ENCODE peak calls at places on chromosome 4, in ten cellular contexts. One of them, this sample, is unnamed.

GRCh38 chr4:53598901-53599300 is 7.6 kb upstream of the LNX1 start:
- DNase-seq in body of pancreas: no peak
- DNase-seq in uterus: no peak
- DNase-seq in K562: no peak
- DNase-seq in GM12865: no peak
- DNase-seq in BJ: no peak
- DNase-seq in bronchial epithelial cell: peak; percentile 40
- DNase-seq in brain microvascular endothelial cell: peak; percentile 55
- DNase-seq in cardiac muscle cell: peak; percentile 29
- DNase-seq in colonic mucosa: peak; percentile 53
- DNase-seq in this sample: no peak

GRCh38 chr4:147582386-147583077 is 34.7 kb upstream of the TMEM184C start:
- DNase-seq in colonic mucosa: no peak
- DNase-seq in GM12865: no peak
- DNase-seq in cardiac muscle cell: no peak
- DNase-seq in K562: no peak
- DNase-seq in bronchial epithelial cell: peak; percentile 97
- DNase-seq in brain microvascular endothelial cell: peak; percentile 18
- DNase-seq in uterus: no peak
- DNase-seq in BJ: no peak
- DNase-seq in body of pancreas: no peak
- DNase-seq in this sample: no peak

GRCh38 chr4:54779797-54780196 is 122.0 kb downstream of the KIT start:
- DNase-seq in cardiac muscle cell: no peak
- DNase-seq in brain microvascular endothelial cell: no peak
- DNase-seq in bronchial epithelial cell: no peak
- DNase-seq in K562: no peak
- DNase-seq in GM12865: no peak
- DNase-seq in colonic mucosa: no peak
- DNase-seq in uterus: no peak
- DNase-seq in BJ: no peak
- DNase-seq in body of pancreas: no peak
- DNase-seq in this sample: no peak

GRCh38 chr4:142983111-142983510 is 137.0 kb upstream of the INPP4B start:
- DNase-seq in K562: no peak
- DNase-seq in uterus: no peak
- DNase-seq in bronchial epithelial cell: no peak
- DNase-seq in BJ: no peak
- DNase-seq in body of pancreas: no peak
- DNase-seq in cardiac muscle cell: peak; percentile 2
- DNase-seq in brain microvascular endothelial cell: no peak
- DNase-seq in GM12865: no peak
- DNase-seq in colonic mucosa: no peak
- DNase-seq in this sample: no peak

GRCh38 chr4:141502755-141503154 is 133.6 kb upstream of the IL15 start:
- DNase-seq in uterus: no peak
- DNase-seq in cardiac muscle cell: no peak
- DNase-seq in body of pancreas: no peak
- DNase-seq in BJ: no peak
- DNase-seq in K562: no peak
- DNase-seq in bronchial epithelial cell: no peak
- DNase-seq in GM12865: no peak
- DNase-seq in colonic mucosa: no peak
- DNase-seq in brain microvascular endothelial cell: no peak
- DNase-seq in this sample: no peak

GRCh38 chr4:92182736-92183407 is 120.9 kb upstream of the GRID2 start:
- DNase-seq in uterus: no peak
- DNase-seq in BJ: no peak
- DNase-seq in cardiac muscle cell: no peak
- DNase-seq in brain microvascular endothelial cell: no peak
- DNase-seq in K562: no peak
- DNase-seq in colonic mucosa: no peak
- DNase-seq in GM12865: no peak
- DNase-seq in bronchial epithelial cell: no peak
- DNase-seq in body of pancreas: no peak
- DNase-seq in this sample: no peak

GRCh38 chr4:72991889-72992288 is 77.6 kb downstream of the COX18 start:
- DNase-seq in cardiac muscle cell: no peak
- DNase-seq in GM12865: no peak
- DNase-seq in bronchial epithelial cell: peak; percentile 26
- DNase-seq in BJ: no peak
- DNase-seq in brain microvascular endothelial cell: no peak
- DNase-seq in uterus: no peak
- DNase-seq in colonic mucosa: no peak
- DNase-seq in K562: no peak
- DNase-seq in body of pancreas: no peak
- DNase-seq in this sample: no peak

GRCh38 chr4:143337600-143338287 is 1.1 kb downstream of the GAB1 start:
- DNase-seq in BJ: no peak
- DNase-seq in K562: peak; percentile 67
- DNase-seq in body of pancreas: peak; percentile 53
- DNase-seq in GM12865: peak; percentile 9
- DNase-seq in brain microvascular endothelial cell: peak; percentile 37
- DNase-seq in uterus: peak; percentile 55
- DNase-seq in cardiac muscle cell: peak; percentile 65
- DNase-seq in bronchial epithelial cell: no peak
- DNase-seq in colonic mucosa: peak; percentile 88
- DNase-seq in this sample: peak; percentile 34

DNA sequence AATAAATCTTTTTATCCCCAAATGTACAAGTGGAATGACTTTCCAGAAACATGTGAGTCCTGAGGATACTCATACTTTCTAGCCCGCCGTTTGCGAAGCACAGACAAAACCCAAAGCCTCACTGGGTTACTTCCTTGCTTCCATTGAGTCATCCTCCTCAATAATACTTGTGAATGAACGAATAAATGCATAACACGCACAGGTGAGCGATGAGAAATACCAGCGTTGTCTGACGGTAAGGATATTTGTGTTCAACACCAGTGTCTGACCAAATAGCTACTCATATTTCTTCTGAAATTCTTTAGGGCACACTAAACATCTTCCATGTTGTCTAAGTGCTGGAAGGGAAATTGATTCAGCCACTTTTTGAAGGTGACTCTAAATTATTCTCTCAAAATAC is 36.0 kb downstream of the CCNG2 start:
- DNase-seq in K562: no peak
- DNase-seq in body of pancreas: no peak
- DNase-seq in BJ: no peak
- DNase-seq in cardiac muscle cell: no peak
- DNase-seq in brain microvascular endothelial cell: no peak
- DNase-seq in colonic mucosa: no peak
- DNase-seq in bronchial epithelial cell: no peak
- DNase-seq in uterus: no peak
- DNase-seq in GM12865: no peak
- DNase-seq in this sample: no peak
- H3K4me3 ChIP-seq in K562: no peak overlapping the region
- H3K4me3 ChIP-seq in body of pancreas: no peak overlapping the region
- H3K4me3 ChIP-seq in BJ: no peak overlapping the region
- H3K4me3 ChIP-seq in cardiac muscle cell: no peak overlapping the region
- H3K4me3 ChIP-seq in brain microvascular endothelial cell: no peak overlapping the region
- H3K4me3 ChIP-seq in colonic mucosa: no peak overlapping the region
- H3K4me3 ChIP-seq in bronchial epithelial cell: no peak overlapping the region
- H3K4me3 ChIP-seq in uterus: no peak overlapping the region
- H3K4me3 ChIP-seq in GM12865: peak overlapping the region; percentile 33
- H3K4me3 ChIP-seq in this sample: no peak overlapping the region

DNA sequence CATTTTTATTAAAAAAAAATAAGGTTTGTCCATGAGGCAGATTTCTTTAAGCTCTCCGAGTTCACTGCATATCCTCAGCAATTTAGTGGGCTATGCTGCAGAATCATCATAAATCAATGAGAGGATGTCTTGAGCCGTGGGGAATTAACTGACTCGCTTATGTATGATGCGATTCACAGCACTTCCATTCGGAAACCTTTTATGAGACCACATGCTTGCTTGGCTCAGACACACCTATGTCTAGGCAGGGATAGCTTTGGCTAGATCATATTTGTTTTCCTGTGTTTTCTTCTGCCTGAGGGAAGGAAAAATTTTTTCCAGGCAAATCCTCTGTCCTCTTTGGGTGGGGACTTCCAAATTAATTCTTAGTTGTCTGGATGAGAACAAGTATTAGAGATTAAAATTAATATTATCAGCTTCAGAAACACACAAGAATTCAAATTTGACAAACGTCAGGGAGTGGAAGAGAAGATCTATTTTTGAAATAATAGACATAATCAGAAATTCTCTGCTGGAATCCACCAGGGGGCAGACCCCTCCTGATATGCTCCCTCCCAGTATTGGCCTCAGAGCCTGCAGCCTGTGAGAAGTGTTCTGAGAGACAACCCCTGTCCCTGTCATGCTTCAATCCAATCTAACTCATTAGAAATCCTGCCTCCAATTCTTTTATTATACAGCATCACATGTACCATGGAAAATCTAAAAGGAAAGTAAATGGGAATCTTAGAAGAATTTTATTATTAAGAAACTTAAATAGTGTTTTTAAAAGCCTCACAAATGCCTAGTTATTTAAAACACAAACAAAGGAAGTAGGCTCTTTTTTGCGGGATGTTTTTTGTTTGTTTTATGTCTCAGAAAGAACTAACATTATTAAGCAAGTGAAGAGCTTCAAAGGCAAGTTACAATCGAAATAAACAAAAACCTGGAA is 345.1 kb upstream of the TACR3 start:
- DNase-seq in cardiac muscle cell: peak; percentile 39
- DNase-seq in body of pancreas: peak; percentile 60
- DNase-seq in BJ: no peak
- DNase-seq in brain microvascular endothelial cell: peak; percentile 12
- DNase-seq in uterus: no peak
- DNase-seq in bronchial epithelial cell: peak; percentile 43
- DNase-seq in colonic mucosa: peak; percentile 25
- DNase-seq in K562: peak; percentile 7
- DNase-seq in GM12865: peak; percentile 83
- DNase-seq in this sample: no peak
- TF ChIP-seq CTCF in cardiac muscle cell: peak; percentile 39
- TF ChIP-seq CTCF in body of pancreas: peak; percentile 75
- TF ChIP-seq CTCF in BJ: no peak
- TF ChIP-seq CTCF in brain microvascular endothelial cell: peak; percentile 75
- TF ChIP-seq CTCF in uterus: peak; percentile 21
- TF ChIP-seq CTCF in bronchial epithelial cell: peak; percentile 49
- TF ChIP-seq CTCF in colonic mucosa: peak; percentile 40
- TF ChIP-seq CTCF in K562: no peak
- TF ChIP-seq CTCF in GM12865: peak; percentile 60
- TF ChIP-seq CTCF in this sample: no peak

GRCh38 chr4:89296399-89296798 is 11.2 kb downstream of the GPRIN3 start:
- DNase-seq in brain microvascular endothelial cell: no peak
- DNase-seq in colonic mucosa: no peak
- DNase-seq in K562: no peak
- DNase-seq in GM12865: no peak
- DNase-seq in cardiac muscle cell: no peak
- DNase-seq in body of pancreas: no peak
- DNase-seq in BJ: no peak
- DNase-seq in uterus: no peak
- DNase-seq in bronchial epithelial cell: no peak
- DNase-seq in this sample: no peak

GRCh38 chr4:89298160-89298559 is 9.4 kb downstream of the GPRIN3 start:
- DNase-seq in body of pancreas: peak; percentile 25
- DNase-seq in GM12865: peak; percentile 23
- DNase-seq in K562: no peak
- DNase-seq in colonic mucosa: peak; percentile 71
- DNase-seq in cardiac muscle cell: no peak
- DNase-seq in brain microvascular endothelial cell: no peak
- DNase-seq in BJ: no peak
- DNase-seq in uterus: no peak
- DNase-seq in bronchial epithelial cell: no peak
- DNase-seq in this sample: no peak

GRCh38 chr4:89298788-89299152 is 8.8 kb downstream of the GPRIN3 start:
- DNase-seq in GM12865: no peak
- DNase-seq in uterus: no peak
- DNase-seq in BJ: no peak
- DNase-seq in body of pancreas: no peak
- DNase-seq in K562: no peak
- DNase-seq in colonic mucosa: no peak
- DNase-seq in bronchial epithelial cell: no peak
- DNase-seq in cardiac muscle cell: peak; percentile 48
- DNase-seq in brain microvascular endothelial cell: peak; percentile 9
- DNase-seq in this sample: peak; percentile 41

GRCh38 chr4:89295415-89295927 is 12.1 kb downstream of the GPRIN3 start:
- DNase-seq in bronchial epithelial cell: no peak
- DNase-seq in BJ: no peak
- DNase-seq in K562: no peak
- DNase-seq in cardiac muscle cell: no peak
- DNase-seq in brain microvascular endothelial cell: no peak
- DNase-seq in uterus: no peak
- DNase-seq in body of pancreas: no peak
- DNase-seq in GM12865: no peak
- DNase-seq in colonic mucosa: no peak
- DNase-seq in this sample: no peak

DNA sequence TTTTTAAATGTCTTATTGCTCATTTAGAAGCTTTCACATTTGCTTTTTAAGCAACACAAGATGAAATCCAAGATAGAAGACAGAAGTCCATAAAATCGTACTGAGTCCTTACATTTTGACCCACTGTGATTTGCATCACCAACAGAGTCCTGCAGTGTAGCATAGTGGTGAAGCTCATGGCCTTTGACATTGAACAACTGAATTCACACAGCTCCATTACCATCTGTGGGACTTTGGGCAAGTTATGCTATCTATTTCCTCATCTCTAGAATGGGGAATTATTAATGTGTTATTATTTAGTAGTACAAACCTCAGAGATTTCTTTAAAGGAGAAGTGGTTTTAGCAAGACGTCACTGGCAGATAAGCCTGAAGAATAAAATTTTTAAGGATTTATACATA is 10.7 kb downstream of the GPRIN3 start:
- DNase-seq in brain microvascular endothelial cell: no peak
- DNase-seq in BJ: no peak
- DNase-seq in uterus: no peak
- DNase-seq in cardiac muscle cell: no peak
- DNase-seq in K562: no peak
- DNase-seq in colonic mucosa: no peak
- DNase-seq in GM12865: no peak
- DNase-seq in bronchial epithelial cell: no peak
- DNase-seq in body of pancreas: no peak
- DNase-seq in this sample: no peak
- H3K4me3 ChIP-seq in brain microvascular endothelial cell: no peak overlapping the region
- H3K4me3 ChIP-seq in BJ: no peak overlapping the region
- H3K4me3 ChIP-seq in uterus: no peak overlapping the region
- H3K4me3 ChIP-seq in cardiac muscle cell: no peak overlapping the region
- H3K4me3 ChIP-seq in K562: no peak overlapping the region
- H3K4me3 ChIP-seq in colonic mucosa: no peak overlapping the region
- H3K4me3 ChIP-seq in GM12865: no peak overlapping the region
- H3K4me3 ChIP-seq in bronchial epithelial cell: no peak overlapping the region
- H3K4me3 ChIP-seq in body of pancreas: no peak overlapping the region
- H3K4me3 ChIP-seq in this sample: no peak overlapping the region

GRCh38 chr4:123397276-123398150 is 918 bp downstream of the SPRY1 start:
- DNase-seq in cardiac muscle cell: peak; percentile 78
- DNase-seq in BJ: no peak
- DNase-seq in bronchial epithelial cell: peak; percentile 63
- DNase-seq in uterus: peak; percentile 42
- DNase-seq in colonic mucosa: peak; percentile 75
- DNase-seq in brain microvascular endothelial cell: peak; percentile 40
- DNase-seq in K562: peak; percentile 21
- DNase-seq in GM12865: peak; percentile 47
- DNase-seq in body of pancreas: peak; percentile 80
- DNase-seq in this sample: peak; percentile 68

GRCh38 chr4:123396294-123397275 is at the start of gene SPRY1:
- DNase-seq in colonic mucosa: peak; percentile 97
- DNase-seq in K562: peak; percentile 82
- DNase-seq in GM12865: peak; percentile 82
- DNase-seq in uterus: peak; percentile 86
- DNase-seq in BJ: no peak
- DNase-seq in brain microvascular endothelial cell: peak; percentile 94
- DNase-seq in bronchial epithelial cell: peak; percentile 90
- DNase-seq in body of pancreas: peak; percentile 96
- DNase-seq in cardiac muscle cell: peak; percentile 98
- DNase-seq in this sample: peak; percentile 83

GRCh38 chr4:123399638-123400358 is 3.2 kb downstream of the SPRY1 start:
- DNase-seq in K562: no peak
- DNase-seq in brain microvascular endothelial cell: peak; percentile 36
- DNase-seq in colonic mucosa: no peak
- DNase-seq in body of pancreas: peak; percentile 17
- DNase-seq in uterus: no peak
- DNase-seq in bronchial epithelial cell: peak; percentile 50
- DNase-seq in cardiac muscle cell: peak; percentile 55
- DNase-seq in BJ: no peak
- DNase-seq in GM12865: peak; percentile 11
- DNase-seq in this sample: peak; percentile 35

GRCh38 chr4:123398151-123398802 is 1.7 kb downstream of the SPRY1 start:
- DNase-seq in body of pancreas: peak; percentile 77
- DNase-seq in uterus: peak; percentile 71
- DNase-seq in bronchial epithelial cell: no peak
- DNase-seq in colonic mucosa: peak; percentile 67
- DNase-seq in brain microvascular endothelial cell: peak; percentile 50
- DNase-seq in K562: peak; percentile 51
- DNase-seq in GM12865: peak; percentile 82
- DNase-seq in cardiac muscle cell: peak; percentile 65
- DNase-seq in BJ: no peak
- DNase-seq in this sample: peak; percentile 68

DNA sequence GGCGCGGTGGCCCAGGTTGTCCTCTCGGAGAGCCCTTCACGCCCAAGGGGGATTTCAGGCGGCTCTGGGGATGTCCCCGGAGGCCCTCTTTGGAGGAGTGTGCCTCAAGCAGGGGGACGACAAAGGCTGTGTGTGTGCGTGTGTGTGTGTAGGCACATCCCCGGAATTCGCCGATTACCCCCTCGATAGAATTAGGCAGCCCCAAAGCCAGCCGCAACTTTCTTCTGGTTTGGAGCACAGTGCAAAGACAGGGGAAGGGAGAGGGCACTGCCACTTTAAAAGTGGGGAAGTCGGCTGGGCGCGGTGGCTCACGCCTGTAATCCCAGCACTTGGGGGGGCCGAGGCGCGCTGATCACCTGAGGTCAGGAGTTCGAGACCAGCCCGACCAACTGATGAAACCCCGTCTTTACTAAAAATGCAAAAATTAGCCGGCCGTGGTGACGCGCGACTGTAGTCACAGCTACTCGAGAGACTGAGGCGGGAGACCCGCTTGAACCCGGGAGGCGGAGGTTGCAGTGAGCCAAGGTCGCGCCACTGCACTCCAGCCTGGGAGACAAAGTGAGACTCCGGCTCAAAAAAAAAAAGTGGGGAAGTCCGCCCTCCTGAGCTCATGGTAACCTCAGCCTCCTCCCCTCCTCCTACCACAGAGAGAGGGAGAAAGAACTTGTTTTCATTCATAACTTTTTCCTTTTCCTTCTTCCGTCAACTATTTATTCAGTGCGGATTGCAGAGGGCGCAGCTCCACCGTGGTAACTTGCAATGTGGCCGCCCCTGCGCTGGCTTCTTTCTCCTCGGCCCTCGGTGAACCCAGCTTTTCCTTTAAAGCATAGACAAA is 2.4 kb downstream of the SPRY1 start:
- DNase-seq in colonic mucosa: peak; percentile 78
- DNase-seq in brain microvascular endothelial cell: peak; percentile 71
- DNase-seq in bronchial epithelial cell: peak; percentile 66
- DNase-seq in cardiac muscle cell: peak; percentile 79
- DNase-seq in body of pancreas: peak; percentile 64
- DNase-seq in GM12865: peak; percentile 70
- DNase-seq in uterus: peak; percentile 59
- DNase-seq in BJ: no peak
- DNase-seq in K562: peak; percentile 18
- DNase-seq in this sample: peak; percentile 62
- TF ChIP-seq CTCF in colonic mucosa: no peak
- TF ChIP-seq CTCF in brain microvascular endothelial cell: peak; percentile 45
- TF ChIP-seq CTCF in bronchial epithelial cell: peak; percentile 27
- TF ChIP-seq CTCF in cardiac muscle cell: no peak
- TF ChIP-seq CTCF in body of pancreas: no peak
- TF ChIP-seq CTCF in GM12865: no peak
- TF ChIP-seq CTCF in uterus: no peak
- TF ChIP-seq CTCF in BJ: peak; percentile 48
- TF ChIP-seq CTCF in K562: no peak
- TF ChIP-seq CTCF in this sample: peak; percentile 26